ENCODE peak calls at places on chromosomes 11 and 22, in four cellular contexts. One of them, this sample, is unnamed.

GRCh38 chr22:20651286-20651685 is 122.6 kb upstream of the SERPIND1 start:
- DNase-seq in K562: no peak
- DNase-seq in GM12878: no peak
- DNase-seq in HepG2: no peak
- DNase-seq in this sample: no peak

GRCh38 chr11:20057055-20057943 is 103.0 kb downstream of the DBX1 start:
- DNase-seq in K562: no peak
- DNase-seq in HepG2: no peak
- DNase-seq in GM12878: no peak
- DNase-seq in this sample: no peak

GRCh38 chr11:27718853-27719574 is 18.8 kb upstream of the BDNF start:
- DNase-seq in K562: no peak
- DNase-seq in GM12878: no peak
- DNase-seq in HepG2: no peak
- DNase-seq in this sample: peak

GRCh38 chr22:25488244-25489020 is 76.0 kb upstream of the GRK3 start:
- DNase-seq in GM12878: peak
- DNase-seq in K562: no peak
- DNase-seq in HepG2: peak
- DNase-seq in this sample: no peak

GRCh38 chr11:126585388-126586302 is 230.2 kb downstream of the ST3GAL4 start:
- DNase-seq in GM12878: no peak
- DNase-seq in K562: no peak
- DNase-seq in HepG2: no peak
- DNase-seq in this sample: peak

GRCh38 chr11:126522606-126523005 is 167.1 kb downstream of the ST3GAL4 start:
- DNase-seq in HepG2: no peak
- DNase-seq in K562: no peak
- DNase-seq in GM12878: no peak
- DNase-seq in this sample: no peak

GRCh38 chr11:12523180-12523924 is 146.0 kb downstream of the PARVA start:
- DNase-seq in GM12878: no peak
- DNase-seq in HepG2: no peak
- DNase-seq in K562: no peak
- DNase-seq in this sample: no peak

GRCh38 chr11:96280444-96280843 is 62.6 kb downstream of the MAML2 start:
- DNase-seq in K562: no peak
- DNase-seq in HepG2: no peak
- DNase-seq in GM12878: no peak
- DNase-seq in this sample: no peak

GRCh38 chr22:39997939-39998726 is 3.4 kb downstream of the FAM83F start:
- DNase-seq in GM12878: no peak
- DNase-seq in HepG2: no peak
- DNase-seq in K562: no peak
- DNase-seq in this sample: peak

GRCh38 chr22:21624880-21625791 is 4.7 kb downstream of the YDJC start:
- DNase-seq in K562: peak
- DNase-seq in GM12878: no peak
- DNase-seq in HepG2: no peak
- DNase-seq in this sample: no peak

GRCh38 chr11:100397401-100397800 is 289.7 kb upstream of the ARHGAP42 start:
- DNase-seq in GM12878: no peak
- DNase-seq in HepG2: no peak
- DNase-seq in K562: no peak
- DNase-seq in this sample: no peak
- TF ChIP-seq CBFB in GM12878: no peak
- TF ChIP-seq CBFB in HepG2: no peak
- TF ChIP-seq CBFB in K562: no peak
- TF ChIP-seq CBFB in this sample: no peak

GRCh38 chr11:130528301-130528651 is 79.8 kb downstream of the ADAMTS15 start:
- DNase-seq in HepG2: no peak
- DNase-seq in GM12878: no peak
- DNase-seq in K562: no peak
- DNase-seq in this sample: no peak

GRCh38 chr11:130533871-130534270 is 85.4 kb downstream of the ADAMTS15 start:
- DNase-seq in HepG2: no peak
- DNase-seq in GM12878: no peak
- DNase-seq in K562: no peak
- DNase-seq in this sample: no peak

GRCh38 chr11:130533113-130533803 is 84.8 kb downstream of the ADAMTS15 start:
- DNase-seq in GM12878: no peak
- DNase-seq in K562: no peak
- DNase-seq in HepG2: no peak
- DNase-seq in this sample: no peak

GRCh38 chr11:130528862-130529261 is 80.4 kb downstream of the ADAMTS15 start:
- DNase-seq in GM12878: no peak
- DNase-seq in K562: no peak
- DNase-seq in HepG2: no peak
- DNase-seq in this sample: no peak

DNA sequence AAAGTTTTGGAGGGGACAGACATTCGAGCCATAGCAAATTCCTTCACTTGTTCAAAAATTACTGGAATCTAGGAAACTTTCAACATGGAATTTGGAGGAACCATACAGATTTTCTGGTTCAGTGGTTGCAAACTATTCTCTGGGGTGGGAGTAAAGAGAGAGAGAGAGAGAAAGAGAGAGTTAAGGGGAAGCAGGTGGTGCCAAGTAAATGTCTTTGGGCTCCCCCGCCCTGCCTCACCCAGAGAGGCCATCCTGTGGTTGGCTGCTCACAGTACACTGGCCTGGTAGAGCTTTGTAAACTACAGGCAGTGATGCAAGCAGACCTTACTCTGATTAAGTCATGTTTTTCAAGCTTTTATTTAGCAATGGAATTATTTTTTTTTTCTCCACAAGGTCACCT is 82.6 kb downstream of the ADAMTS15 start:
- DNase-seq in HepG2: no peak
- DNase-seq in GM12878: no peak
- DNase-seq in K562: no peak
- DNase-seq in this sample: no peak
- TF ChIP-seq USF2 in HepG2: no peak
- TF ChIP-seq USF2 in GM12878: no peak
- TF ChIP-seq USF2 in K562: no peak
- TF ChIP-seq USF2 in this sample: no peak

DNA sequence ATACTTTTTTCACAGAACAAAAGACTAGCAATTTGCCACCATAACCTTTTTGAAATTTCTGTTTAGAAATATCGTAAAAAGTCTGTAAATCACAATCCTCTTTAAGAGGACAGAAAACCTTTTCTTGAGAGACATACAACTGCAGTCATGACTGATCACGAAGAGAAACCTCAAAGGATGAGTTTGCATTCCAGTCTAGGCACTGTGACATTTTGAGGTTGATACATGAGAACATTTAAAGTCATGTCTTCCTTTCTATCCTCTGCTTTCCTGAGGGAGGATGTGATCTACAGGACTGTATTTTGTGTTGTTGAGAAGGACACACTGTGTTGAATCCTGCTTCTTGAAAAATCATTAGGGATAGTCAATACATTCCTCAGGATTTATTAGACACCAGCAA is 476.7 kb upstream of the CCDC179 start:
- DNase-seq in HepG2: no peak
- DNase-seq in K562: no peak
- DNase-seq in GM12878: no peak
- DNase-seq in this sample: no peak
- TF ChIP-seq CBFB in HepG2: no peak
- TF ChIP-seq CBFB in K562: no peak
- TF ChIP-seq CBFB in GM12878: no peak
- TF ChIP-seq CBFB in this sample: no peak

GRCh38 chr11:34585870-34586654 is 34.8 kb upstream of the EHF start:
- DNase-seq in GM12878: peak
- DNase-seq in HepG2: peak
- DNase-seq in K562: peak
- DNase-seq in this sample: no peak
- TF ChIP-seq USF2 in GM12878: no peak
- TF ChIP-seq USF2 in HepG2: no peak
- TF ChIP-seq USF2 in K562: no peak
- TF ChIP-seq USF2 in this sample: no peak

GRCh38 chr11:63944987-63945386 is 6.2 kb downstream of the NAA40 start:
- DNase-seq in K562: no peak
- DNase-seq in GM12878: no peak
- DNase-seq in HepG2: peak
- DNase-seq in this sample: no peak
- TF ChIP-seq CBFB in K562: no peak
- TF ChIP-seq CBFB in GM12878: no peak
- TF ChIP-seq CBFB in HepG2: no peak
- TF ChIP-seq CBFB in this sample: no peak

DNA sequence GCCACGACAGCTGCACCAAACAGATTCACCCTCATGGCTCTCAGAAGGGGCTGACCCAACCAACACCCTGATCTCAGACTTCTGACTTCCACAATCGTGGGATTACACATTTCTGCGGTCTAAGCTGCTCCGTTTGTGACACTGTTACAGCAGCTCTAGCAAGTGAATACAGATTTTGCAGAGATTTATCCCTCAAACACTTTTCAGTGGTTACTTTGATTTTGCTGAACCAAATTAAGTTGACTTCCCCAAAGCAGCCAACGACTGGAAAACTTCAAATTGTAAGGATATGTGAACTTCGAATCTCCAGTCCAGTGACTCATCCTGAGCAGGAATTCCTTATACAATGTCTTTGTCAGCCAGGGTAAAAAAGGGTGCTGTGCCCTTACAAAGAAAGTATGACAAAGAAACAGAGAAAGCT is 14.8 kb upstream of the INCENP start:
- DNase-seq in K562: no peak
- DNase-seq in GM12878: no peak
- DNase-seq in HepG2: no peak
- DNase-seq in this sample: no peak
- TF ChIP-seq USF2 in K562: no peak
- TF ChIP-seq USF2 in GM12878: no peak
- TF ChIP-seq USF2 in HepG2: no peak
- TF ChIP-seq USF2 in this sample: no peak

DNA sequence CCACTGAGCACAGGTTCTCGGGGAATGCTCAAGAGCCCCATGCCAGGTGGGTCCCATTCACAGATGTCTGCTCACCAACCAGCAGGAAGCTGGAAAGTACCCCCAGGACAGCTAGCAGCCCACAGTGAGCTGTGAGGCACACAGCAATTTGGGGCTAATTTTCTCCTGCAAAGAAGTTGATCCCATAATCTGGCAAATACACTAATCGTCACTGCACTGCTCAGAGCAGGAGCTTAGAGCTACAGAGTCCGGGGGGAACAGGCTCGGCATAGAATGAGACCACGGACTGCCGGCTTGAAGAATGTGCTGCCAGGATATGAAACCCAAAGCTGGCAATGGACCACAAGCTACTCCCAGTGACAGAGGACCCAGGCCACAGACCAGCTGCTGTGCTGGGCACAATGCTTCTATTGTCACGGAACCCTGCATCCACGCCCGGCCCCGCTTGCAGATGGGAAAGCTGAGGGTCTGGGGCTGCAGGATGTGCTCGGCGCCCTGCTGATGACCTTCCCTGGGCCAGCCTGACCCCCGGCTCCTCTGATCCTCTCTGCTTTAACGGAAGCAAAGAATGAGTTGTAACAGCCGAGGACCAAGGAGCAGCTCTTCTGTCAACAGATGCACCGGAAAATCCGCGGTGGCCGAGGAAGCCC is 239.7 kb downstream of the CTTN start:
- DNase-seq in GM12878: no peak
- DNase-seq in K562: no peak
- DNase-seq in HepG2: peak
- DNase-seq in this sample: no peak
- TF ChIP-seq CBFB in GM12878: no peak
- TF ChIP-seq CBFB in K562: no peak
- TF ChIP-seq CBFB in HepG2: no peak
- TF ChIP-seq CBFB in this sample: no peak

GRCh38 chr11:86418929-86419328 is 44.2 kb downstream of the CCDC81 start:
- DNase-seq in HepG2: no peak
- DNase-seq in K562: no peak
- DNase-seq in GM12878: no peak
- DNase-seq in this sample: no peak
- TF ChIP-seq USF2 in HepG2: no peak
- TF ChIP-seq USF2 in K562: no peak
- TF ChIP-seq USF2 in GM12878: no peak
- TF ChIP-seq USF2 in this sample: no peak

GRCh38 chr11:2467695-2468055 is 22.9 kb downstream of the KCNQ1 start:
- DNase-seq in GM12878: no peak
- DNase-seq in HepG2: no peak
- DNase-seq in K562: peak
- DNase-seq in this sample: no peak
- TF ChIP-seq CBFB in GM12878: no peak
- TF ChIP-seq CBFB in HepG2: no peak
- TF ChIP-seq CBFB in K562: no peak
- TF ChIP-seq CBFB in this sample: no peak

This sample was measured in WTC11.